ENCODE peak calls at places on chromosomes 3 and 15, in ten cellular contexts. T, W, U, Y, N, V, Z, B, P and Q are unnamed samples.

GRCh38 chr3:148657470-148657869 is 40.2 kb upstream of the AGTR1 start:
- DNase-seq in P (no peak), V (no peak), T (no peak), N (no peak), Z (no peak), B (no peak), Y (no peak), W (no peak), U (no peak), Q (no peak)

GRCh38 chr3:195080571-195081141 is 190.3 kb downstream of the XXYLT1 start:
- DNase-seq in Z (no peak), Y (no peak), N (peak; percentile 22), B (peak; percentile 74), T (no peak), U (peak; percentile 73), V (no peak), W (no peak), P (no peak), Q (peak; percentile 66)

GRCh38 chr15:26201177-26201858 is 338.2 kb upstream of the ATP10A start:
- DNase-seq in N (no peak), B (peak; percentile 4), W (no peak), P (no peak), V (no peak), Z (no peak), T (no peak), U (no peak), Y (no peak), Q (peak; percentile 14)

GRCh38 chr3:51966941-51967383 is 292 bp downstream of the PCBP4 start:
- DNase-seq in P (no peak), T (no peak), B (no peak), V (peak; percentile 31), Z (no peak), N (no peak), U (no peak), W (no peak), Y (no peak), Q (no peak)

GRCh38 chr15:100810229-100810628 is 69.4 kb upstream of the ALDH1A3 start:
- DNase-seq in V (no peak), P (no peak), W (no peak), Z (no peak), N (no peak), B (no peak), T (no peak), U (no peak), Y (no peak), Q (no peak)

GRCh38 chr15:66650433-66650832 is 51.6 kb upstream of the SMAD6 start:
- DNase-seq in P (no peak), Y (peak; percentile 63), V (peak; percentile 58), Z (no peak), T (no peak), W (no peak), B (no peak), U (no peak), N (no peak), Q (no peak)

GRCh38 chr3:139937674-139938279 is 2.8 kb downstream of the CLSTN2 start:
- DNase-seq in P (no peak), Y (peak; percentile 39), U (peak; percentile 40), T (peak; percentile 74), B (peak; percentile 61), N (peak; percentile 47), Z (no peak), V (peak; percentile 72), W (peak; percentile 57), Q (peak; percentile 32)

GRCh38 chr3:44772099-44772442 is 10.5 kb downstream of the KIF15 start:
- DNase-seq in Y (no peak), U (no peak), Z (no peak), P (no peak), W (no peak), B (no peak), V (no peak), N (no peak), T (no peak), Q (no peak)

GRCh38 chr3:180036678-180037455 is at the start of gene PEX5L:
- DNase-seq in Y (peak; percentile 39), N (peak; percentile 90), U (peak; percentile 95), T (peak; percentile 95), Z (peak; percentile 32), P (peak; percentile 6), W (peak; percentile 85), B (peak; percentile 99), V (peak; percentile 42), Q (peak; percentile 86)

GRCh38 chr15:65132841-65133549 is 613 bp downstream of the PDCD7 start:
- DNase-seq in U (no peak), Z (peak; percentile 10), N (peak; percentile 69), P (no peak), W (no peak), T (peak; percentile 81), Y (peak; percentile 75), B (peak; percentile 47), V (peak; percentile 74), Q (no peak)

GRCh38 chr15:70491183-70491621 is 272.2 kb downstream of the UACA start:
- DNase-seq in B (no peak), U (no peak), N (no peak), P (no peak), T (no peak), V (no peak), Z (no peak), W (no peak), Y (peak; percentile 56), Q (no peak)

GRCh38 chr3:134955874-134956273 is 160.8 kb downstream of the EPHB1 start:
- DNase-seq in Y (no peak), Z (no peak), N (no peak), P (no peak), U (no peak), T (no peak), W (no peak), B (no peak), V (no peak), Q (no peak)

GRCh38 chr15:31031471-31032064 is 40.1 kb upstream of the MTMR10 start:
- DNase-seq in Z (no peak), P (no peak), U (no peak), B (no peak), T (no peak), N (no peak), Y (peak; percentile 49), W (no peak), V (peak; percentile 46), Q (no peak)

GRCh38 chr3:15630646-15631350 is 29.3 kb downstream of the BTD start:
- DNase-seq in V (peak; percentile 87), U (no peak), Y (peak; percentile 83), T (no peak), P (no peak), Z (no peak), W (peak; percentile 34), N (no peak), B (peak; percentile 17), Q (no peak)

GRCh38 chr3:63037116-63037515 is 161.9 kb upstream of the CADPS start:
- DNase-seq in P (no peak), B (no peak), T (no peak), W (no peak), N (no peak), U (no peak), V (peak; percentile 5), Z (no peak), Y (no peak), Q (no peak)

GRCh38 chr3:25423780-25424179 is 4.3 kb upstream of the RARB start:
- DNase-seq in N (no peak), V (peak; percentile 60), Z (no peak), B (no peak), T (no peak), P (no peak), U (no peak), Y (peak; percentile 77), W (no peak), Q (no peak)

GRCh38 chr3:72560857-72561675 is 287.2 kb downstream of the SHQ1 start:
- DNase-seq in P (no peak), N (no peak), B (no peak), W (peak; percentile 49), T (no peak), Z (no peak), V (no peak), Y (no peak), U (no peak), Q (no peak)

GRCh38 chr3:170751083-170751893 is 118.7 kb downstream of the RPL22L1 start:
- DNase-seq in T (no peak), B (peak; percentile 13), U (no peak), Z (no peak), Y (peak; percentile 92), V (peak; percentile 97), P (no peak), W (no peak), N (no peak), Q (no peak)

GRCh38 chr3:122977645-122978466 is 49.7 kb downstream of the SEMA5B start:
- DNase-seq in Z (no peak), U (no peak), Y (peak; percentile 70), P (no peak), N (peak; percentile 69), T (peak; percentile 83), W (peak; percentile 63), V (peak; percentile 67), B (peak; percentile 59), Q (peak; percentile 9)